ENCODE peak calls at places on chromosomes 2 and 18, in five cellular contexts. One of them, this sample, is unnamed.

GRCh38 chr2:240642061-240642805 is 17.0 kb downstream of the GPR35 start:
- DNase-seq in head of caudate nucleus: peak
- DNase-seq in glomerular endothelial cell: no peak
- DNase-seq in M059J: no peak
- DNase-seq in activated CD4-positive, alpha-beta T cell treated with anti-CD3 and anti-CD28 coated beads, Interleukin-2, amount 50 U/mL, for 24 hours: no peak
- DNase-seq in this sample: no peak

GRCh38 chr2:77512521-77512920 is 9.7 kb downstream of the LRRTM4 start:
- DNase-seq in head of caudate nucleus: no peak
- DNase-seq in glomerular endothelial cell: no peak
- DNase-seq in M059J: no peak
- DNase-seq in activated CD4-positive, alpha-beta T cell treated with anti-CD3 and anti-CD28 coated beads, Interleukin-2, amount 50 U/mL, for 24 hours: no peak
- DNase-seq in this sample: no peak

GRCh38 chr2:177169810-177170514 is 42.6 kb upstream of the HNRNPA3 start:
- DNase-seq in head of caudate nucleus: no peak
- DNase-seq in glomerular endothelial cell: no peak
- DNase-seq in M059J: no peak
- DNase-seq in activated CD4-positive, alpha-beta T cell treated with anti-CD3 and anti-CD28 coated beads, Interleukin-2, amount 50 U/mL, for 24 hours: no peak
- DNase-seq in this sample: peak

GRCh38 chr18:51399491-51400122 is 202.1 kb upstream of the MEX3C start:
- DNase-seq in head of caudate nucleus: no peak
- DNase-seq in glomerular endothelial cell: no peak
- DNase-seq in M059J: no peak
- DNase-seq in activated CD4-positive, alpha-beta T cell treated with anti-CD3 and anti-CD28 coated beads, Interleukin-2, amount 50 U/mL, for 24 hours: no peak
- DNase-seq in this sample: no peak

GRCh38 chr2:14747447-14747846 is 114.9 kb downstream of the LRATD1 start:
- DNase-seq in head of caudate nucleus: no peak
- DNase-seq in glomerular endothelial cell: no peak
- DNase-seq in M059J: no peak
- DNase-seq in activated CD4-positive, alpha-beta T cell treated with anti-CD3 and anti-CD28 coated beads, Interleukin-2, amount 50 U/mL, for 24 hours: no peak
- DNase-seq in this sample: no peak

GRCh38 chr2:143877056-143877455 is 642.9 kb downstream of the ZEB2 start:
- DNase-seq in head of caudate nucleus: no peak
- DNase-seq in glomerular endothelial cell: no peak
- DNase-seq in M059J: no peak
- DNase-seq in activated CD4-positive, alpha-beta T cell treated with anti-CD3 and anti-CD28 coated beads, Interleukin-2, amount 50 U/mL, for 24 hours: no peak
- DNase-seq in this sample: no peak

GRCh38 chr2:65416945-65417344 is 15.5 kb downstream of the SPRED2 start:
- DNase-seq in head of caudate nucleus: no peak
- DNase-seq in glomerular endothelial cell: no peak
- DNase-seq in M059J: no peak
- DNase-seq in activated CD4-positive, alpha-beta T cell treated with anti-CD3 and anti-CD28 coated beads, Interleukin-2, amount 50 U/mL, for 24 hours: no peak
- DNase-seq in this sample: no peak

GRCh38 chr2:176148758-176149483 is 2.4 kb upstream of the HOXD4 start:
- DNase-seq in head of caudate nucleus: no peak
- DNase-seq in glomerular endothelial cell: no peak
- DNase-seq in M059J: no peak
- DNase-seq in activated CD4-positive, alpha-beta T cell treated with anti-CD3 and anti-CD28 coated beads, Interleukin-2, amount 50 U/mL, for 24 hours: no peak
- DNase-seq in this sample: no peak

GRCh38 chr2:20223345-20224190 is 1.4 kb downstream of the SDC1 start:
- DNase-seq in head of caudate nucleus: no peak
- DNase-seq in glomerular endothelial cell: no peak
- DNase-seq in M059J: peak
- DNase-seq in activated CD4-positive, alpha-beta T cell treated with anti-CD3 and anti-CD28 coated beads, Interleukin-2, amount 50 U/mL, for 24 hours: no peak
- DNase-seq in this sample: peak

GRCh38 chr2:39642054-39642742 is 23.5 kb upstream of the TMEM178A start:
- DNase-seq in head of caudate nucleus: peak
- DNase-seq in glomerular endothelial cell: peak
- DNase-seq in M059J: peak
- DNase-seq in activated CD4-positive, alpha-beta T cell treated with anti-CD3 and anti-CD28 coated beads, Interleukin-2, amount 50 U/mL, for 24 hours: no peak
- DNase-seq in this sample: peak

GRCh38 chr2:50727940-50728339 is 304.0 kb downstream of the NRXN1 start:
- DNase-seq in head of caudate nucleus: no peak
- DNase-seq in glomerular endothelial cell: no peak
- DNase-seq in M059J: no peak
- DNase-seq in activated CD4-positive, alpha-beta T cell treated with anti-CD3 and anti-CD28 coated beads, Interleukin-2, amount 50 U/mL, for 24 hours: no peak
- DNase-seq in this sample: no peak

GRCh38 chr2:128641421-128642095 is 322.9 kb upstream of the HS6ST1 start:
- DNase-seq in head of caudate nucleus: peak
- DNase-seq in glomerular endothelial cell: no peak
- DNase-seq in M059J: no peak
- DNase-seq in activated CD4-positive, alpha-beta T cell treated with anti-CD3 and anti-CD28 coated beads, Interleukin-2, amount 50 U/mL, for 24 hours: no peak
- DNase-seq in this sample: no peak

GRCh38 chr2:36427790-36428243 is 72.2 kb downstream of the CRIM1 start:
- DNase-seq in head of caudate nucleus: no peak
- DNase-seq in glomerular endothelial cell: no peak
- DNase-seq in M059J: peak
- DNase-seq in activated CD4-positive, alpha-beta T cell treated with anti-CD3 and anti-CD28 coated beads, Interleukin-2, amount 50 U/mL, for 24 hours: no peak
- DNase-seq in this sample: no peak

GRCh38 chr2:224971214-224971613 is 71.1 kb downstream of the DOCK10 start:
- DNase-seq in head of caudate nucleus: no peak
- DNase-seq in glomerular endothelial cell: no peak
- DNase-seq in M059J: no peak
- DNase-seq in activated CD4-positive, alpha-beta T cell treated with anti-CD3 and anti-CD28 coated beads, Interleukin-2, amount 50 U/mL, for 24 hours: no peak
- DNase-seq in this sample: peak

GRCh38 chr2:160913323-160913722 is 246.9 kb upstream of the TANK start:
- DNase-seq in head of caudate nucleus: no peak
- DNase-seq in glomerular endothelial cell: no peak
- DNase-seq in M059J: no peak
- DNase-seq in activated CD4-positive, alpha-beta T cell treated with anti-CD3 and anti-CD28 coated beads, Interleukin-2, amount 50 U/mL, for 24 hours: no peak
- DNase-seq in this sample: no peak

This sample was measured in epithelial cell of esophagus.